ENCODE peak calls at places on chromosomes 2 and 18, in nine cellular contexts. N is A549, W is suprapubic skin, V is tibial nerve, H is ovary, Z is stomach, I is K562, U is H1, Q is upper lobe of left lung. T is an unnamed sample.

GRCh38 chr18:9775172-9775571 is 67.1 kb downstream of the RAB31 start:
- DNase-seq in W (no peak), H (no peak), N (no peak), Q (no peak), Z (no peak), V (no peak), U (no peak), I (no peak), T (no peak)

GRCh38 chr2:71643674-71644357 is 190.5 kb downstream of the DYSF start:
- DNase-seq in Q (no peak), V (no peak), W (no peak), I (no peak), U (no peak), H (no peak), N (no peak), Z (no peak), T (no peak)

GRCh38 chr2:36294290-36294689 is 61.3 kb upstream of the CRIM1 start:
- DNase-seq in U (no peak), I (no peak), W (no peak), Q (no peak), Z (no peak), V (no peak), N (no peak), H (no peak), T (no peak)

GRCh38 chr2:184137955-184138354 is 460.4 kb upstream of the ZNF804A start:
- DNase-seq in I (no peak), N (no peak), Z (no peak), Q (no peak), H (no peak), U (no peak), V (no peak), W (no peak), T (no peak)

GRCh38 chr2:170509460-170510193 is 205.5 kb upstream of the SP5 start:
- DNase-seq in W (no peak), Z (no peak), Q (no peak), N (no peak), U (no peak), V (no peak), H (no peak), I (no peak), T (no peak)

GRCh38 chr2:240571314-240571973 is 3.2 kb downstream of the RNPEPL1 start:
- DNase-seq in N (no peak), U (no peak), I (no peak), Q (peak; percentile 68), W (no peak), V (peak; percentile 8), H (peak; percentile 12), Z (no peak), T (peak; percentile 19)

GRCh38 chr2:119475225-119475856 is 43.7 kb downstream of the TMEM37 start:
- DNase-seq in V (no peak), W (peak; percentile 67), H (no peak), U (peak; percentile 27), Q (no peak), N (no peak), I (no peak), Z (peak; percentile 21), T (no peak)

GRCh38 chr2:191048073-191048472 is 34.1 kb upstream of the STAT1 start:
- DNase-seq in W (no peak), Z (no peak), H (no peak), U (no peak), N (peak; percentile 69), Q (no peak), I (no peak), V (no peak), T (no peak)

GRCh38 chr2:150119860-150120259 is 367.6 kb downstream of the RND3 start:
- DNase-seq in Q (no peak), Z (no peak), V (no peak), W (no peak), U (no peak), H (no peak), I (no peak), N (no peak), T (no peak)

GRCh38 chr2:118292991-118293390 is 204.7 kb downstream of the INSIG2 start:
- DNase-seq in H (no peak), I (no peak), N (no peak), W (no peak), U (no peak), V (no peak), Q (no peak), Z (no peak), T (no peak)

GRCh38 chr2:228646061-228646460 is 464.6 kb upstream of the SPHKAP start:
- DNase-seq in Z (no peak), V (no peak), N (no peak), I (no peak), Q (no peak), W (no peak), U (no peak), H (no peak), T (no peak)

GRCh38 chr2:96863575-96864342 is 5.9 kb upstream of the ANKRD39 start:
- DNase-seq in Q (peak; percentile 57), Z (no peak), U (no peak), H (no peak), W (no peak), V (no peak), I (no peak), N (no peak), T (no peak)

GRCh38 chr2:11676640-11677039 is 6.6 kb upstream of the NTSR2 start:
- DNase-seq in H (no peak), Q (peak; percentile 50), N (peak; percentile 25), Z (no peak), V (no peak), U (no peak), W (peak; percentile 67), I (no peak), T (no peak)

GRCh38 chr2:555164-555922 is 121.9 kb downstream of the TMEM18 start:
- DNase-seq in U (no peak), H (no peak), I (no peak), W (no peak), V (no peak), Q (no peak), Z (peak; percentile 43), N (no peak), T (peak; percentile 44)

GRCh38 chr2:15784886-15785801 is 155.2 kb upstream of the MYCN start:
- DNase-seq in Q (peak; percentile 45), U (no peak), N (no peak), Z (no peak), W (no peak), I (no peak), V (no peak), H (no peak), T (no peak)

GRCh38 chr2:191222952-191223351 is 22.3 kb upstream of the MYO1B start:
- DNase-seq in U (no peak), Q (no peak), W (no peak), N (no peak), I (no peak), V (no peak), Z (no peak), H (no peak), T (no peak)

GRCh38 chr2:176483481-176483880 is 214.2 kb downstream of the MTX2 start:
- DNase-seq in U (no peak), Z (no peak), Q (no peak), H (no peak), I (no peak), V (no peak), W (no peak), N (no peak), T (no peak)
- TF ChIP-seq EP300 in U (no peak), Z (no peak), Q (no peak), H (no peak), I (no peak), V (no peak), W (no peak), N (no peak), T (no peak)

DNA sequence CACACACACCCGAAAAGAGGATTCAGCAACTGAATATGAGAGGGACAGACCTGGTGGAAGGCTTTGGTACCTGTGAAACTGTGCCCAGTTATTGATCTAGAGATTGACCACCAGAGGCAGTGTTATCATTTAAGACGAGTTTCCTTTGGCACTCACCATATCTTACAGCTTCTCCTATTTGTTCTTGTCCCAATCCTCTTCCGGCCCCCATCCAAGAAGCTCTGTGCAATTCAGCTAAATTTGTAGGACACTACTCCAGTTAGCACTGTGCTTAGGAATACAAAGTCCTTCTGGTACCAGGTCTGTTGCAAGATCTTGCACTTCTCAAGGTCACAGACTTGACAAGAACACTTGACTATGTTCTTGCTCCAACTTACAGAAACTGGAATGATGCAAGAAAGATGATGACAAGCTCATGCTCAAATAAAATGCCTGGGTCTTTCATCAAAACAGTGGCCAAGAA is 177.7 kb downstream of the TMEM247 start:
- DNase-seq in U (no peak), N (peak; percentile 73), V (peak; percentile 32), Q (no peak), Z (no peak), H (peak; percentile 90), W (no peak), I (peak; percentile 35), T (peak; percentile 52)
- TF ChIP-seq EP300 in U (no peak), N (no peak), V (peak; percentile 23), Q (peak; percentile 54), Z (no peak), H (peak; percentile 79), W (no peak), I (no peak), T (no peak)

DNA sequence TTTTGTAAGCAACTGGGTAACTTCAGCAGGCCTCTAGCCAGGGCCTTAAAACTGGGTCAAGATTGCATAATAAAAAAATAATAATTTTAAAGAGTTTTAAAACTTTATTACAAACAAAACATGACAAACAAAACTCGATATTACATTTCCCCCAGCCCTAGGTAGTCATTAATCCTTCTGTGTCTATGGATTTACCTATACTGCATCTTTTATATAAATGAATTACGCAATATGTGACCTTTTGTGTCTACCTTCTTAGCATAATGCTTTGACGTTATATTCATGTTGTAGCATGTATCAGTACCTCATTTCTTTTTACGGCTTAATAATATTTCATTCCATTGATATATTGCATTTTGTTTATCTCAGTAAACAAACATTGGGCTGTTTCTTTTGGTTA is 113.5 kb downstream of the CCDC178 start:
- DNase-seq in H (no peak), V (no peak), N (no peak), Q (no peak), Z (no peak), I (no peak), W (no peak), U (no peak), T (no peak)
- TF ChIP-seq EP300 in H (no peak), V (no peak), N (no peak), Q (no peak), Z (no peak), I (no peak), W (no peak), U (no peak), T (no peak)

GRCh38 chr2:28354920-28355520 is 37.6 kb upstream of the FOSL2 start:
- DNase-seq in N (no peak), I (no peak), Z (no peak), U (no peak), H (no peak), Q (no peak), V (no peak), W (no peak), T (no peak)

GRCh38 chr2:28351621-28352020 is 41.0 kb upstream of the FOSL2 start:
- DNase-seq in H (no peak), W (no peak), Z (no peak), I (no peak), U (no peak), Q (no peak), N (no peak), V (no peak), T (no peak)

GRCh38 chr2:28352104-28352503 is 40.6 kb upstream of the FOSL2 start:
- DNase-seq in Z (no peak), H (no peak), W (no peak), Q (no peak), V (no peak), N (no peak), I (no peak), U (no peak), T (no peak)

GRCh38 chr2:28350791-28351285 is 41.8 kb upstream of the FOSL2 start:
- DNase-seq in W (no peak), I (no peak), H (no peak), N (no peak), V (no peak), Q (no peak), U (no peak), Z (no peak), T (no peak)

GRCh38 chr2:28352726-28353125 is 39.9 kb upstream of the FOSL2 start:
- DNase-seq in U (no peak), N (no peak), W (no peak), I (no peak), V (no peak), H (no peak), Z (no peak), Q (no peak), T (no peak)
- TF ChIP-seq EP300 in U (no peak), N (no peak), W (no peak), I (no peak), V (no peak), H (no peak), Z (no peak), Q (no peak), T (no peak)